ENCODE peak calls at places on chromosomes 5 and 9, in eight cellular contexts. Y is mesenchymal stem cell, K is A549, O is endothelial cell of umbilical vein, F is mucosa of descending colon, D is upper lobe of right lung, X is ovary, H is uterus. V is an unnamed sample. For H3K4me1, the result is how much of the 10 kb centered on the place peaks cover.

GRCh38 chr9:129803679-129804065 is 688 bp downstream of the TOR1B start:
- DNase-seq in F (no peak), K (no peak), X (no peak), D (no peak), O (peak), Y (peak), H (no peak), V (no peak)

GRCh38 chr5:16937023-16937379 is 913 bp upstream of the MYO10 start:
- DNase-seq in D (peak), O (no peak), K (no peak), Y (no peak), H (no peak), X (peak), F (peak), V (peak)

GRCh38 chr5:154900071-154900470 is 37.9 kb downstream of the GEMIN5 start:
- DNase-seq in K (no peak), O (no peak), X (no peak), D (no peak), H (no peak), F (no peak), Y (no peak), V (no peak)

GRCh38 chr5:119743927-119744326 is 114.6 kb downstream of the FAM170A start:
- DNase-seq in D (no peak), H (no peak), K (peak), F (no peak), X (no peak), O (no peak), Y (peak), V (no peak)

GRCh38 chr9:98080346-98080745 is 23.8 kb downstream of the NANS start:
- DNase-seq in F (no peak), X (no peak), K (no peak), H (no peak), Y (peak), D (no peak), O (no peak), V (no peak)

GRCh38 chr9:107235765-107236442 is 47.2 kb upstream of the RAD23B start:
- DNase-seq in Y (no peak), H (no peak), O (no peak), X (no peak), K (no peak), D (no peak), F (no peak), V (no peak)

GRCh38 chr9:116190997-116191396 is 37.4 kb downstream of the PAPPA start:
- DNase-seq in O (no peak), Y (peak), X (no peak), D (no peak), H (no peak), F (no peak), K (peak), V (no peak)

GRCh38 chr9:617441-618085 is 223.9 kb upstream of the DMRT1 start:
- DNase-seq in X (no peak), K (no peak), O (peak), Y (no peak), F (no peak), H (no peak), D (no peak), V (no peak)

GRCh38 chr5:44536650-44537260 is 147.5 kb upstream of the FGF10 start:
- DNase-seq in K (peak), H (no peak), X (no peak), F (no peak), D (no peak), O (peak), Y (peak), V (peak)

GRCh38 chr9:20351715-20352114 is 270.6 kb downstream of the MLLT3 start:
- DNase-seq in D (no peak), X (no peak), H (no peak), K (no peak), F (no peak), Y (no peak), O (no peak), V (no peak)

GRCh38 chr9:133672503-133673259 is 36.5 kb downstream of the DBH start:
- DNase-seq in D (no peak), X (no peak), K (no peak), H (no peak), Y (no peak), F (peak), O (no peak), V (no peak)

GRCh38 chr5:122532035-122532434 is 220.0 kb downstream of the SNCAIP start:
- DNase-seq in O (no peak), Y (no peak), K (no peak), F (no peak), X (no peak), H (no peak), D (no peak), V (no peak)

DNA sequence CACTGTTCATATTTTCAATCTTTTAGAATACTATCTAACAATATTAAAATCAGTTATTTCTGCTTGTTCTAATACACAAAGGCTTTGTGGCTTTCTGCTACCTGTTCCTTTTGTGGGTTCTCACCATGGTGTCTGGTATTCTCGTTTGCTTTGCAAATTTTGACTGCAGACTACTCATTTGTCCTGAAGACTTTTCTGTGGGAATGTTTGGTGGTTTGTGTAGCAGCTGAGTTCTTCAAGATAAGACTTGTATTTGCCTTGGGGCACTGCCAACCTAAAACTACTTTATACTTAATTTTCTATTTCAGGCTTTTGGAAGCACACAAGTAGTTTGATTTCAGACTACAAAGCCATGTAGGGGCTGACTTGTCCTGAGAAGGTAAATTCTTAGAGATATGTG is 11.1 kb downstream of the IL33 start:
- DNase-seq in F (no peak), H (no peak), O (peak), Y (no peak), K (no peak), D (no peak), X (no peak), V (peak)
- H3K4me1 ChIP-seq in F (under half), H (under half), O (under half), Y (under half), K (under half), D (half or more), X (under half), V (under half)

GRCh38 chr5:158881076-158881880 is 218.4 kb downstream of the EBF1 start:
- DNase-seq in F (no peak), K (no peak), O (no peak), D (no peak), H (no peak), Y (peak), X (no peak), V (no peak)
- H3K4me1 ChIP-seq in F (under half), K (under half), O (under half), D (under half), H (under half), Y (under half), X (under half), V (under half)

DNA sequence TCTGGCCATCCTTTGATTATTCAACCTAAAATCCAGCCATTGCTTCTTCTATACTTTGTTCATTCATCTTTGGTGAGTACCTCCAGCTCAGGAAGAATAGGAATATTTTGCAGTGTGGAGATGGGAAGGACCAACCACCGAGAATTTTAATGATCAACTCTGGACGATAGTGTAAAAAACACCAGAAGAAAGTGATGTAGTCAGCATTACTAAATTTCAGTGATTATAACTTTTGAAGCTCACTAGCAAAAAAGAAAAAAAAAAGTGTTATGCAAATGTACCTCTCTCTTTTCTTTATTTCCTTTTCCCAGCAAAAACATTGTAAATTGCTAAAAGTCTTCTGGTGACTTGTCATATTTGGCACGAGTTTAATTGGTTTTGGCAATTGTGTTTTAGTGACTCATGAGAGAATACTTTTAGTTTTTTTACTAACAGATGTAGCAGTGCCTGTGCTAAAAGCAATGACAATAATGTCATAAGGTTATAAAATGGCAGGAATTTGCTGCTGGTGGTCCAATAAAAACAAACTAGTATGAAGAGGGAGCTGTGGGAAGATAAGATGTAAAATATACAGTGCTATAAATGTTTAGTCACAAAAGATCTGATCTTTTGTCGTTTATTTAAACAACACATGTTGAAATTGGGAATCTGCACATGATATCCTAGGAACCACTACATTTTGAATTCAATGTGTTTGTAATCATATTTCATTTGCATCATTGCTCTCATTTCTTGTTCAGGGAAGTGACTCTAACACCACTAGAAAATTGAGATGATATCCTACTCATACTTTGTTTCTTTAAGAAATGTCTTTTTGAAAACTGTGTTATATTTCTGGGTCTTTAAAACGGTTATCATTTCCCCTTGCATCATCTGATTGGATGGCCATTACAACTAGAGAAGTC is 81.3 kb upstream of the ERCC6L2 start:
- DNase-seq in H (no peak), F (no peak), D (no peak), Y (peak), K (no peak), O (peak), X (no peak), V (no peak)
- H3K4me1 ChIP-seq in H (under half), F (under half), D (under half), Y (under half), K (under half), O (under half), X (under half), V (under half)

DNA sequence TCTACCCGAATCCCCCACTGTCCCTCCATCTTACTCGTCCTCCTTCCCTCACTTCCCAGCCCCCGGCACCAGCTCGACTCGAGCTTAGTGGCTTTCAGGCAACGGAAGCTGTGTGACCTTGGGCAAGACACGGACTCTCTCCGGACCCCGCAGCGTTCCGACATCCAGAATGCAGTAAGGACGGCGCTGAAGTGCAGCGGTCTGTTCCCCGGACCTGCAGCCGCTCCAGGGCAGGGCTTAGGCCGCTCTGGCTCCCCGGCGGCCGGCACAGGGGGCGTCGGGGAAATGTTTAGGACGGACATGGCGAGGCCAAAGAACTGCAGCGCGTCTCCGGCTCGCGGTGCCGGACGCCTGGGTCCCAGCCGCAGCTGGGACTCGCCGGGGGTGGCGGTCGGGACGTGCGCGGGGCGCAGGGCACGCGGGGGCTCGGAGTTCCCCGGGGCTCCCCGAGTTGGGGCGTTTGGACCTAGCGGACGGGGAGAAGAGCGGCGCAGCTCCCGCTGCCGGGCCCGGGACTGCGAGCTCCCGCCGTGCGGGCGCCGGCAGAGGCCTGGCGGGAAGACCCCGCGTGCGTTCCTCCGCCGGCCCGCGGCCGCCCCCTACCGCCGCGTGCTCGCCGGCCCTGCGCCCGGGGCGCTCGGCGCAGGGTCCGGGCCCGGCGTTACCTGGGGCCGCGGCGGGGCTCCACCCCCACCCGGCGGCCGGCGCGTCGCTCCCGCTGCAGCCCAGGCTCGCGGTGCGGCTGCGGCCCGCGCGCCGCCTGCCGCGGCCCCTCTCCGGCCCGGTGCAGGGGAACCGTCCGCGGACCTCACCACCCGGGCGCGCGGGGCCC is 5.6 kb upstream of the RNF44 start:
- DNase-seq in X (peak), H (no peak), F (peak), O (no peak), D (no peak), Y (peak), K (no peak), V (no peak)
- H3K4me1 ChIP-seq in X (under half), H (under half), F (under half), O (under half), D (under half), Y (under half), K (half or more), V (under half)

GRCh38 chr9:113621309-113621791 is 157.8 kb downstream of the RGS3 start:
- DNase-seq in D (peak), K (no peak), H (peak), X (peak), Y (peak), F (no peak), O (peak), V (peak)
- H3K4me1 ChIP-seq in D (under half), K (under half), H (under half), X (under half), Y (under half), F (under half), O (half or more), V (under half)

V was measured in pancreas.